ENCODE peak calls at places on chromosomes 4 and X, in eight cellular contexts. K is H9; N is prostate gland; X is CD8-positive, alpha-beta T cell; L is tibial nerve; J is mucosa of descending colon; W is lung; B is left ventricle myocardium inferior. M is an unnamed sample.

GRCh38 chr4:114132830-114133229 is 153.4 kb upstream of the ARSJ start:
- DNase-seq in K (no peak), N (no peak), X (no peak), L (no peak), J (no peak), W (no peak), B (no peak), M (no peak)

GRCh38 chr4:158856852-158857251 is 88.0 kb downstream of the FNIP2 start:
- DNase-seq in K (no peak), N (no peak), X (no peak), L (no peak), J (no peak), W (no peak), B (no peak), M (no peak)

GRCh38 chr4:10605746-10606482 is 78.7 kb downstream of the CLNK start:
- DNase-seq in K (no peak), N (no peak), X (no peak), L (no peak), J (no peak), W (no peak), B (no peak), M (no peak)

GRCh38 chr4:8689741-8690140 is 97.2 kb downstream of the CPZ start:
- DNase-seq in K (no peak), N (no peak), X (no peak), L (peak; percentile 6), J (no peak), W (no peak), B (no peak), M (no peak)

GRCh38 chr4:12724520-12724919 is 759.6 kb downstream of the RAB28 start:
- DNase-seq in K (no peak), N (no peak), X (no peak), L (no peak), J (no peak), W (no peak), B (no peak), M (no peak)

GRCh38 chr4:95465010-95465409 is 83.8 kb downstream of the UNC5C start:
- DNase-seq in K (no peak), N (no peak), X (no peak), L (no peak), J (no peak), W (no peak), B (no peak), M (no peak)

GRCh38 chr4:110878992-110879391 is 256.1 kb upstream of the PITX2 start:
- DNase-seq in K (no peak), N (no peak), X (no peak), L (no peak), J (no peak), W (no peak), B (no peak), M (no peak)

GRCh38 chrX:44872319-44872816 is 620 bp upstream of the KDM6A start:
- DNase-seq in K (no peak), N (peak; percentile 10), X (peak; percentile 14), L (peak; percentile 12), J (peak; percentile 40), W (peak; percentile 56), B (no peak), M (peak; percentile 63)

GRCh38 chr4:100509386-100509785 is 8.4 kb downstream of the EMCN start:
- DNase-seq in K (no peak), N (no peak), X (no peak), L (no peak), J (no peak), W (no peak), B (no peak), M (no peak)

GRCh38 chrX:9166566-9166909 is 132.6 kb upstream of the FAM9B start:
- DNase-seq in K (no peak), N (no peak), X (no peak), L (no peak), J (no peak), W (no peak), B (no peak), M (no peak)

GRCh38 chr4:185520119-185520518 is 15.2 kb downstream of the PDLIM3 start:
- DNase-seq in K (no peak), N (no peak), X (no peak), L (no peak), J (no peak), W (no peak), B (no peak), M (no peak)

GRCh38 chr4:185514182-185514697 is 21.1 kb downstream of the PDLIM3 start:
- DNase-seq in K (no peak), N (no peak), X (no peak), L (no peak), J (no peak), W (no peak), B (no peak), M (no peak)

GRCh38 chr4:185515248-185515647 is 20.1 kb downstream of the PDLIM3 start:
- DNase-seq in K (no peak), N (no peak), X (no peak), L (no peak), J (no peak), W (no peak), B (no peak), M (no peak)

GRCh38 chr4:185518494-185518893 is 16.8 kb downstream of the PDLIM3 start:
- DNase-seq in K (no peak), N (no peak), X (no peak), L (no peak), J (no peak), W (no peak), B (no peak), M (no peak)

DNA sequence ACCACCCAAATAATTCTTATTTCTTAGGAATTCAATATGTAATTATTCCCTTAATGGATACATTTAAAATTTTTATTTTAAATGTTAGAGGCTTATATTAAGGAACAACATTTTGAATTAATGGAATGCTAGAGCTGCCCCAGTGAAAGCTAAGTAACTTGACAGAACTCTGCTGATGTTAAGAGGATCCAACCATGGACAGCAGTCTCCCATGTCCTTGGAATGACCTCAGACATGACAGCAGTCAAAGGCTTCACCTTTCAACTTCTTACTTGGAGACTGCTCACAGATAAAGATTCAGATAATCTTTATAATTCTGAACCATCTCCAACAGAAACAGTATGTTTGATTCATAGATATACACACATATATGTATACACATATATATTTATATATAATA is 17.2 kb downstream of the PDLIM3 start:
- DNase-seq in K (no peak), N (no peak), X (no peak), L (no peak), J (no peak), W (no peak), B (no peak), M (no peak)
- H3K4me1 ChIP-seq in K (no peaks in the 10 kb centered on the region), N (peaks cover 2% of the 10 kb centered on the region), X (peaks cover 8% of the 10 kb centered on the region), L (no peaks in the 10 kb centered on the region), J (peaks cover 10% of the 10 kb centered on the region), W (peaks cover 8% of the 10 kb centered on the region), B (peaks cover 49% of the 10 kb centered on the region), M (peaks cover 9% of the 10 kb centered on the region)

DNA sequence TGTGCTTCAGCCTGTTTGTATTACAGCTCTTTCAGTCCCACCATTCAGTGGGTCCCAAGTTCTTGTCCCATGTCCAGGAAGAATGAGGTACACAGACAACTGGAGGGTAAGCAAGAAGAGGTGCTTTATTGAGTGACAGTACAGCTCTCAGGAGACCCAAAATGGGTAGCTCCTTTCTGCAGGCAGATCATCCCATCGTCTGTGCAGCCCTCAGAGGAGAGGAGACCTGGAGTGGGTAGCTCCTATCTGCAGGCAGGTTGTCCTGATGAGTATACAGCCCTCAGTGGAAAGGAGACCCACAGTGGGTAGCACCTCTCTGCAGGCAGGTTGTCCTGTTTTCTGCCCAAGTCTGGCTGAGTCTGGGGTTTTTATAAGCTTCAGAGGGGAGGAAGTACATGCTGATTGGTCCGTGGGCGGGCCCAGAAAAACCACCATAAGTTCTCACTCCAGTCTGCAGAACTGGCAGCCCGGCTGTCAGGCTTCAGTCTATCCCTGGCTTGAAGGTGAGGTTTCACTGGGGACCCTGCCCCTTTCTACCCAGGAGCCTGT is 18.0 kb downstream of the GRK4 start:
- DNase-seq in K (no peak), N (no peak), X (no peak), L (no peak), J (no peak), W (no peak), B (no peak), M (no peak)
- TF ChIP-seq CTCF in K (no peak), N (no peak), X (no peak), L (no peak), J (no peak), W (no peak), B (no peak), M (no peak)

GRCh38 chr4:165207431-165208321 is at the start of gene KLHL2:
- DNase-seq in K (peak; percentile 79), N (peak; percentile 78), X (peak; percentile 49), L (peak; percentile 55), J (peak; percentile 78), W (peak; percentile 82), B (peak; percentile 86), M (peak; percentile 69)

GRCh38 chr4:165210566-165210965 is 3.2 kb downstream of the KLHL2 start:
- DNase-seq in K (no peak), N (no peak), X (no peak), L (no peak), J (no peak), W (no peak), B (no peak), M (no peak)

GRCh38 chr4:165208741-165209388 is 1.5 kb downstream of the KLHL2 start:
- DNase-seq in K (no peak), N (no peak), X (peak; percentile 11), L (no peak), J (no peak), W (no peak), B (no peak), M (no peak)

GRCh38 chr4:165208322-165208652 is 926 bp downstream of the KLHL2 start:
- DNase-seq in K (no peak), N (no peak), X (no peak), L (no peak), J (no peak), W (no peak), B (no peak), M (no peak)

GRCh38 chr4:165209796-165210195 is 2.4 kb downstream of the KLHL2 start:
- DNase-seq in K (no peak), N (no peak), X (no peak), L (no peak), J (no peak), W (no peak), B (no peak), M (no peak)
- H3K4me1 ChIP-seq in K (peaks cover 5% of the 10 kb centered on the region), N (no peaks in the 10 kb centered on the region), X (peaks cover 37% of the 10 kb centered on the region), L (peaks cover 9% of the 10 kb centered on the region), J (peaks cover 14% of the 10 kb centered on the region), W (peaks cover 2% of the 10 kb centered on the region), B (peaks cover 40% of the 10 kb centered on the region), M (no peaks in the 10 kb centered on the region)

GRCh38 chr4:139584019-139584418 is 28.0 kb upstream of the SETD7 start:
- DNase-seq in K (no peak), N (no peak), X (no peak), L (no peak), J (no peak), W (no peak), B (no peak), M (no peak)

GRCh38 chr4:139585468-139585867 is 29.4 kb upstream of the SETD7 start:
- DNase-seq in K (no peak), N (no peak), X (no peak), L (no peak), J (no peak), W (no peak), B (no peak), M (no peak)

GRCh38 chr4:139581096-139581495 is 25.1 kb upstream of the SETD7 start:
- DNase-seq in K (no peak), N (no peak), X (no peak), L (no peak), J (no peak), W (no peak), B (no peak), M (no peak)

GRCh38 chr4:139584784-139585183 is 28.8 kb upstream of the SETD7 start:
- DNase-seq in K (no peak), N (no peak), X (no peak), L (no peak), J (no peak), W (no peak), B (no peak), M (no peak)

GRCh38 chr4:139582044-139582443 is 26.0 kb upstream of the SETD7 start:
- DNase-seq in K (no peak), N (no peak), X (no peak), L (no peak), J (no peak), W (no peak), B (no peak), M (no peak)
- TF ChIP-seq CTCF in K (no peak), N (no peak), X (no peak), L (no peak), J (no peak), W (no peak), B (no peak), M (no peak)